ENCODE peak calls at places on chromosomes 4 and X, in seven cellular contexts. One of them, this sample, is unnamed. For H3K4me1, the result is how much of the 10 kb centered on the place peaks cover.

GRCh38 chr4:141849778-141850177 is 213.4 kb downstream of the IL15 start:
- DNase-seq in fibroblast of lung: no peak
- DNase-seq in right atrium auricular region: no peak
- DNase-seq in IMR-90: no peak
- DNase-seq in lung: no peak
- DNase-seq in GM23338: no peak
- DNase-seq in MM.1S: no peak
- DNase-seq in this sample: no peak

GRCh38 chr4:10783351-10783750 is 98.8 kb upstream of the CLNK start:
- DNase-seq in fibroblast of lung: peak
- DNase-seq in lung: no peak
- DNase-seq in MM.1S: no peak
- DNase-seq in IMR-90: peak
- DNase-seq in right atrium auricular region: no peak
- DNase-seq in GM23338: no peak
- DNase-seq in this sample: no peak

GRCh38 chrX:38899650-38900049 is 98.4 kb downstream of the MID1IP1 start:
- DNase-seq in IMR-90: no peak
- DNase-seq in right atrium auricular region: no peak
- DNase-seq in lung: no peak
- DNase-seq in fibroblast of lung: no peak
- DNase-seq in GM23338: no peak
- DNase-seq in MM.1S: no peak
- DNase-seq in this sample: no peak

GRCh38 chrX:276588-277171 is 4.5 kb upstream of the PLCXD1 start:
- DNase-seq in lung: no peak
- DNase-seq in fibroblast of lung: peak
- DNase-seq in right atrium auricular region: no peak
- DNase-seq in GM23338: no peak
- DNase-seq in IMR-90: peak
- DNase-seq in MM.1S: no peak
- DNase-seq in this sample: no peak

GRCh38 chr4:143399113-143399949 is 62.7 kb downstream of the GAB1 start:
- DNase-seq in MM.1S: peak
- DNase-seq in IMR-90: peak
- DNase-seq in right atrium auricular region: no peak
- DNase-seq in GM23338: peak
- DNase-seq in lung: no peak
- DNase-seq in fibroblast of lung: no peak
- DNase-seq in this sample: no peak

GRCh38 chrX:15334561-15334960 is 762 bp downstream of the PIGA start:
- DNase-seq in fibroblast of lung: peak
- DNase-seq in IMR-90: peak
- DNase-seq in lung: no peak
- DNase-seq in right atrium auricular region: no peak
- DNase-seq in MM.1S: no peak
- DNase-seq in GM23338: no peak
- DNase-seq in this sample: no peak

GRCh38 chrX:68842781-68843581 is 14.2 kb downstream of the EFNB1 start:
- DNase-seq in IMR-90: peak
- DNase-seq in MM.1S: no peak
- DNase-seq in lung: no peak
- DNase-seq in fibroblast of lung: peak
- DNase-seq in right atrium auricular region: no peak
- DNase-seq in GM23338: no peak
- DNase-seq in this sample: no peak

GRCh38 chrX:104343408-104344129 is 88.8 kb upstream of the ESX1 start:
- DNase-seq in lung: peak
- DNase-seq in right atrium auricular region: no peak
- DNase-seq in fibroblast of lung: peak
- DNase-seq in IMR-90: peak
- DNase-seq in GM23338: peak
- DNase-seq in MM.1S: peak
- DNase-seq in this sample: no peak

GRCh38 chr4:2721586-2721985 is 34.5 kb downstream of the TNIP2 start:
- DNase-seq in fibroblast of lung: no peak
- DNase-seq in right atrium auricular region: no peak
- DNase-seq in GM23338: no peak
- DNase-seq in IMR-90: no peak
- DNase-seq in lung: no peak
- DNase-seq in MM.1S: no peak
- DNase-seq in this sample: no peak

GRCh38 chr4:11134705-11135104 is 294.0 kb downstream of the HS3ST1 start:
- DNase-seq in GM23338: no peak
- DNase-seq in IMR-90: no peak
- DNase-seq in fibroblast of lung: no peak
- DNase-seq in lung: no peak
- DNase-seq in right atrium auricular region: no peak
- DNase-seq in MM.1S: no peak
- DNase-seq in this sample: no peak

GRCh38 chrX:54180403-54180802 is 2.7 kb downstream of the FAM120C start:
- DNase-seq in MM.1S: no peak
- DNase-seq in lung: no peak
- DNase-seq in right atrium auricular region: no peak
- DNase-seq in GM23338: no peak
- DNase-seq in fibroblast of lung: peak
- DNase-seq in IMR-90: peak
- DNase-seq in this sample: no peak

DNA sequence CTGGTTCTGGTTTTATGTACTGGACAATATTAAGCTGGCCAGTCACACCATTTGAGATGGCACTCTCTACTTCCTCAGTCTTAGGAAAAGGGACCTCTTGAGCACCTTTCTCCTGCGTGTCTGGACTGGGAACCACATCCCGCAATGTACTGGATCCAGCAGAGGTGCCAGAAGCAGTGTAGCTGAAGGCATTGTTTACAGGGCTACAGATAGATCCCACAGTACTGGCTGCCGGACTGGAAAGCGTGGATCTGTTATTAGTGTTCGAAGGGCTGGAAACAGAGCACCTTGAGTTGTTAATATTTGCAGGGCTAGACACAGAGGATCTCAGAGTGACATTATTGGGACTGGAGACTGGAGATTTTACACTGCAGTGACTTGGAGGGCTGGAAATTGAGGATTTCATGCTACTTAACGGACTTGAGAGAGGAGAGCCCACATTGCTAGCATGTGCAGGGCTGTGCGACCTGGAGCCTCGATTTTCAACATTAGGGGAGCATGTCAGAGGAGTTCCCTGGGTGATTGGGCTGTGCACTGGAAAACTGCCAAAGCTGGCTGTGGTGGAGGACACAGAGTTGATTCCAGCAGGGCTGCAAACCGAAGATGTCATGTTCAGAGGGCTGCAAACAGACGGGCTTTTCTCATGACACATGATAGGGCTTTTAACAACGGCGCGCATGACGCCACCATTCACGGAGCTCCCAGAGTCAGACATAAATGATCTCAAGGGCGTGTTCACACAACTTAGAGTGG is 6.4 kb downstream of the NR3C2 start:
- DNase-seq in IMR-90: no peak
- DNase-seq in right atrium auricular region: no peak
- DNase-seq in lung: no peak
- DNase-seq in GM23338: no peak
- DNase-seq in MM.1S: no peak
- DNase-seq in fibroblast of lung: no peak
- DNase-seq in this sample: no peak
- H3K4me1 ChIP-seq in IMR-90: under half
- H3K4me1 ChIP-seq in right atrium auricular region: half or more
- H3K4me1 ChIP-seq in lung: under half
- H3K4me1 ChIP-seq in GM23338: under half
- H3K4me1 ChIP-seq in MM.1S: under half
- H3K4me1 ChIP-seq in fibroblast of lung: under half
- H3K4me1 ChIP-seq in this sample: under half

DNA sequence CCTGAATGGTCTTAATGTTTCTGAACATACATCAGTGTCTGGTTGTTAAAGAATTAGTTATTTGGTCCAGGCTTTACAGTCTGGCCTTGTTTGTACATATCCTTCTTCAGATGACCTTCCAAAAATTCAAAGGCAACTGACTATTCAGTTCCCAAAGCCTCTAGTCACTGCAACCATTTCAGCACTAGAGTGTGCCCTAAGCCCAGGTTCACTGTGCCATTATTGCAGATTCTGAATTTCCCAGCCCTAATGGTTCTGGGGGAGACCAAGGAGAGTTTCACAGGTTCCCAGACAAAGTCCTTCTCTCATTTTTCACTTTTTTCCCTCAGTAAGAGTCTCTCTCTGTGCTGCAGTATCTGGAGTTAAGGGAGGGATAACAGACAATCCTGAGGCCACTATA is 235.8 kb downstream of the TRAM1L1 start:
- DNase-seq in right atrium auricular region: no peak
- DNase-seq in fibroblast of lung: no peak
- DNase-seq in MM.1S: no peak
- DNase-seq in GM23338: peak
- DNase-seq in IMR-90: no peak
- DNase-seq in lung: no peak
- DNase-seq in this sample: no peak
- TF ChIP-seq CTCF in right atrium auricular region: no peak
- TF ChIP-seq CTCF in fibroblast of lung: no peak
- TF ChIP-seq CTCF in MM.1S: no peak
- TF ChIP-seq CTCF in GM23338: peak
- TF ChIP-seq CTCF in IMR-90: no peak
- TF ChIP-seq CTCF in lung: no peak
- TF ChIP-seq CTCF in this sample: no peak

GRCh38 chr4:1013225-1014073 is 2.0 kb downstream of the FGFRL1 start:
- DNase-seq in fibroblast of lung: no peak
- DNase-seq in IMR-90: no peak
- DNase-seq in MM.1S: no peak
- DNase-seq in GM23338: no peak
- DNase-seq in lung: no peak
- DNase-seq in right atrium auricular region: no peak
- DNase-seq in this sample: no peak

GRCh38 chr4:1017211-1017610 is 5.8 kb downstream of the FGFRL1 start:
- DNase-seq in GM23338: no peak
- DNase-seq in MM.1S: no peak
- DNase-seq in fibroblast of lung: no peak
- DNase-seq in right atrium auricular region: no peak
- DNase-seq in IMR-90: no peak
- DNase-seq in lung: no peak
- DNase-seq in this sample: no peak

GRCh38 chr4:1014395-1015167 is 3.2 kb downstream of the FGFRL1 start:
- DNase-seq in fibroblast of lung: no peak
- DNase-seq in right atrium auricular region: no peak
- DNase-seq in IMR-90: no peak
- DNase-seq in GM23338: no peak
- DNase-seq in MM.1S: no peak
- DNase-seq in lung: no peak
- DNase-seq in this sample: no peak

GRCh38 chr4:1015746-1016145 is 4.3 kb downstream of the FGFRL1 start:
- DNase-seq in fibroblast of lung: no peak
- DNase-seq in right atrium auricular region: no peak
- DNase-seq in IMR-90: no peak
- DNase-seq in MM.1S: no peak
- DNase-seq in lung: no peak
- DNase-seq in GM23338: no peak
- DNase-seq in this sample: no peak

GRCh38 chr4:1015179-1015578 is 3.8 kb downstream of the FGFRL1 start:
- DNase-seq in GM23338: no peak
- DNase-seq in fibroblast of lung: no peak
- DNase-seq in lung: no peak
- DNase-seq in right atrium auricular region: no peak
- DNase-seq in MM.1S: no peak
- DNase-seq in IMR-90: no peak
- DNase-seq in this sample: no peak
- H3K4me1 ChIP-seq in GM23338: under half
- H3K4me1 ChIP-seq in fibroblast of lung: under half
- H3K4me1 ChIP-seq in lung: under half
- H3K4me1 ChIP-seq in right atrium auricular region: under half
- H3K4me1 ChIP-seq in MM.1S: under half
- H3K4me1 ChIP-seq in IMR-90: under half
- H3K4me1 ChIP-seq in this sample: under half

DNA sequence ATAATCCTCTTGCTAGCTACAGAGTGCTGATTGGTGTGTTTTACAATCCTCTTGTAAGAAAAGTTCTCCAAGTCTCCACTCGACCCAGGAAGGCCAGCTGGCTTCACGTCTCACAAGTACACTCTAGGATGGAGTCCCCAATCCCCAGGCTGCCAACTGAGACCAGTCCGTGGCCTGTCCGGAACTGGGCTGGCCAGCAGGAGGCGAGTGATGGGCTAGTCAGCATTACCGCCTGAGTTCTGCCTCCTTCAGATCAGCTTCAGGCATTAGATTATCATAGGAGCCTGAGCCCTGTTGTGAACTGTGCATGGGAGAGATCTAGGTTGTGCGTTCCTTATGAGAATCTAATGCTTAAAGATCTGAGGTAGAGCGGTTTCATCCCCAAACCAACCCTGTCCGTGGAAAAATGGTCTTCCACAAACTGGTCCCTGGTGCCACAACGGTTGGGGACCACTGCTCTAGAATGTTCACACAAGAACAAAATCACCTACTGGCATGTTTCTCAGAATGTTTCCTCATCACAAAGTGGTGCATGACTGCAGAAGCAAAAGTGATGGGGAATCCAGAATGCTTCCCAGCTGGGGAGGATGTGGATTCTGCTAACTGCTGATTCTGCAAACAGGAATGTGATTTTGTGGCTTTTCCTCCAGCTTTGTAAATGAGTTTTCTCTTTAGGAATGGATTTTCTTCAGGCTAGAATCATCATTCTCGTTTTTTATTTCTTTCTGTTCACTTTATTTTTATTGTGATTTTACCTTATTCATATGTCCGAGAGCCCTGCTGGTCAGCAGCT is 40.9 kb downstream of the SEPTIN11 start:
- DNase-seq in fibroblast of lung: peak
- DNase-seq in right atrium auricular region: no peak
- DNase-seq in IMR-90: peak
- DNase-seq in MM.1S: no peak
- DNase-seq in GM23338: no peak
- DNase-seq in lung: no peak
- DNase-seq in this sample: no peak
- TF ChIP-seq CTCF in fibroblast of lung: no peak
- TF ChIP-seq CTCF in right atrium auricular region: no peak
- TF ChIP-seq CTCF in IMR-90: no peak
- TF ChIP-seq CTCF in MM.1S: no peak
- TF ChIP-seq CTCF in GM23338: peak
- TF ChIP-seq CTCF in lung: no peak
- TF ChIP-seq CTCF in this sample: no peak

GRCh38 chr4:124433500-124433899 is 279.0 kb downstream of the ANKRD50 start:
- DNase-seq in IMR-90: no peak
- DNase-seq in GM23338: no peak
- DNase-seq in fibroblast of lung: peak
- DNase-seq in MM.1S: no peak
- DNase-seq in right atrium auricular region: no peak
- DNase-seq in lung: no peak
- DNase-seq in this sample: no peak
- H3K4me1 ChIP-seq in IMR-90: under half
- H3K4me1 ChIP-seq in GM23338: under half
- H3K4me1 ChIP-seq in fibroblast of lung: under half
- H3K4me1 ChIP-seq in MM.1S: under half
- H3K4me1 ChIP-seq in right atrium auricular region: under half
- H3K4me1 ChIP-seq in lung: under half
- H3K4me1 ChIP-seq in this sample: under half

This sample was measured in gastrocnemius medialis.